ENCODE peak calls at places on chromosomes 4 and X, in six cellular contexts. A, P, F, H, E and T are unnamed samples.

GRCh38 chr4:125891597-125892258 is 577.0 kb downstream of the FAT4 start:
- DNase-seq in A (peak; percentile 74), P (peak; percentile 97), F (no peak), H (peak; percentile 71), E (peak; percentile 97), T (no peak)

GRCh38 chrX:53688300-53688699 is 1.8 kb upstream of the HUWE1 start:
- DNase-seq in A (no peak), P (no peak), F (no peak), H (no peak), E (no peak), T (no peak)

GRCh38 chr4:5018096-5018495 is 1.2 kb downstream of the CYTL1 start:
- DNase-seq in A (peak; percentile 48), P (no peak), F (no peak), H (peak; percentile 12), E (no peak), T (no peak)

GRCh38 chr4:74933562-74934015 is 673 bp downstream of the PARM1 start:
- DNase-seq in A (peak; percentile 2), P (no peak), F (peak; percentile 55), H (peak; percentile 21), E (no peak), T (peak; percentile 67)

GRCh38 chr4:182578402-182578801 is 335.2 kb downstream of the TENM3 start:
- DNase-seq in A (peak; percentile 83), P (peak; percentile 33), F (no peak), H (peak; percentile 57), E (peak; percentile 67), T (no peak)

GRCh38 chr4:106809083-106809482 is 227.0 kb downstream of the DKK2 start:
- DNase-seq in A (peak; percentile 84), P (no peak), F (no peak), H (peak; percentile 68), E (no peak), T (no peak)

GRCh38 chrX:68681443-68681941 is 34.0 kb downstream of the STARD8 start:
- DNase-seq in A (peak; percentile 76), P (no peak), F (no peak), H (no peak), E (peak; percentile 14), T (no peak)

GRCh38 chr4:69321153-69321729 is 41.0 kb downstream of the UGT2B28 start:
- DNase-seq in A (no peak), P (no peak), F (no peak), H (no peak), E (no peak), T (peak; percentile 52)

GRCh38 chrX:49991718-49992117 is 69.3 kb downstream of the CLCN5 start:
- DNase-seq in A (no peak), P (no peak), F (no peak), H (no peak), E (no peak), T (no peak)

GRCh38 chr4:163191999-163192398 is 25.3 kb upstream of the NAF1 start:
- DNase-seq in A (peak; percentile 30), P (no peak), F (no peak), H (no peak), E (no peak), T (no peak)

GRCh38 chr4:105644270-105644669 is 64.2 kb downstream of the INTS12 start:
- DNase-seq in A (no peak), P (no peak), F (no peak), H (no peak), E (no peak), T (no peak)

GRCh38 chr4:175280153-175280552 is 362.0 kb downstream of the ADAM29 start:
- DNase-seq in A (no peak), P (no peak), F (no peak), H (no peak), E (no peak), T (no peak)

GRCh38 chrX:97131886-97132285 is 248.2 kb downstream of the RPA4 start:
- DNase-seq in A (no peak), P (no peak), F (no peak), H (no peak), E (no peak), T (no peak)

GRCh38 chrX:39891781-39892180 is 206.0 kb downstream of the BCOR start:
- DNase-seq in A (no peak), P (no peak), F (no peak), H (no peak), E (no peak), T (no peak)

GRCh38 chr4:34720563-34720962 is 1523.8 kb downstream of the ARAP2 start:
- DNase-seq in A (peak; percentile 71), P (no peak), F (no peak), H (peak; percentile 76), E (no peak), T (no peak)

GRCh38 chr4:180314972-180315371 is 1928.2 kb upstream of the TENM3 start:
- DNase-seq in A (no peak), P (no peak), F (no peak), H (no peak), E (no peak), T (no peak)

GRCh38 chrX:134600714-134601113 is 57.6 kb downstream of the PLAC1 start:
- DNase-seq in A (peak; percentile 67), P (no peak), F (no peak), H (peak; percentile 82), E (no peak), T (no peak)

GRCh38 chrX:19563327-19563726 is 48.0 kb upstream of the MAP3K15 start:
- DNase-seq in A (no peak), P (no peak), F (no peak), H (no peak), E (no peak), T (no peak)

GRCh38 chrX:44305921-44306320 is 37.6 kb downstream of the EFHC2 start:
- DNase-seq in A (no peak), P (no peak), F (no peak), H (no peak), E (no peak), T (no peak)

GRCh38 chrX:128928636-128929035 is 594.7 kb downstream of the SMARCA1 start:
- DNase-seq in A (no peak), P (no peak), F (no peak), H (no peak), E (no peak), T (no peak)

GRCh38 chr4:1754336-1754735 is 33.0 kb downstream of the TACC3 start:
- DNase-seq in A (peak; percentile 20), P (no peak), F (no peak), H (no peak), E (no peak), T (no peak)

GRCh38 chr4:1809754-1810502 is 16.8 kb downstream of the FGFR3 start:
- DNase-seq in A (peak; percentile 63), P (no peak), F (peak; percentile 76), H (peak; percentile 83), E (no peak), T (peak; percentile 86)

GRCh38 chrX:96707829-96708228 is 23.2 kb downstream of the DIAPH2 start:
- DNase-seq in A (no peak), P (no peak), F (no peak), H (no peak), E (no peak), T (no peak)

GRCh38 chr4:185018834-185019450 is 652 bp downstream of the HELT start:
- DNase-seq in A (no peak), P (no peak), F (no peak), H (peak; percentile 21), E (no peak), T (peak; percentile 73)

GRCh38 chrX:30918480-30918879 is 29.4 kb upstream of the TAB3 start:
- DNase-seq in A (no peak), P (no peak), F (no peak), H (no peak), E (no peak), T (no peak)

GRCh38 chrX:25337841-25338240 is 322.1 kb upstream of the ARX start:
- DNase-seq in A (no peak), P (no peak), F (no peak), H (no peak), E (no peak), T (no peak)

GRCh38 chr4:2930821-2931764 is 32.1 kb downstream of the NOP14 start:
- DNase-seq in A (no peak), P (no peak), F (peak; percentile 75), H (no peak), E (no peak), T (peak; percentile 93)

GRCh38 chrX:119075271-119075670 is 2.5 kb downstream of the CT47C1 start:
- DNase-seq in A (no peak), P (no peak), F (no peak), H (no peak), E (no peak), T (no peak)

GRCh38 chr4:183618681-183619080 is 40.3 kb downstream of the RWDD4 start:
- DNase-seq in A (peak; percentile 41), P (no peak), F (no peak), H (peak; percentile 41), E (no peak), T (no peak)

GRCh38 chr4:48332661-48333060 is 8.7 kb upstream of the SLAIN2 start:
- DNase-seq in A (no peak), P (no peak), F (no peak), H (no peak), E (no peak), T (no peak)

GRCh38 chr4:48331577-48332340 is 9.6 kb upstream of the SLAIN2 start:
- DNase-seq in A (peak; percentile 84), P (peak; percentile 38), F (no peak), H (peak; percentile 91), E (no peak), T (no peak)

GRCh38 chr4:48329976-48330375 is 11.4 kb upstream of the SLAIN2 start:
- DNase-seq in A (peak; percentile 91), P (peak; percentile 76), F (no peak), H (peak; percentile 78), E (peak; percentile 73), T (no peak)

GRCh38 chr4:48333587-48333986 is 7.7 kb upstream of the SLAIN2 start:
- DNase-seq in A (no peak), P (no peak), F (no peak), H (peak; percentile 67), E (no peak), T (no peak)

GRCh38 chr4:48329193-48329592 is 12.1 kb upstream of the SLAIN2 start:
- DNase-seq in A (no peak), P (no peak), F (no peak), H (no peak), E (no peak), T (no peak)
- H3K4me3 ChIP-seq in A (no peak overlapping the region), P (no peak overlapping the region), F (no peak overlapping the region), H (no peak overlapping the region), E (no peak overlapping the region), T (no peak overlapping the region)

GRCh38 chr4:91958651-91959050 is 345.1 kb upstream of the GRID2 start:
- DNase-seq in A (peak; percentile 8), P (no peak), F (no peak), H (peak; percentile 25), E (no peak), T (no peak)
- H3K4me3 ChIP-seq in A (no peak overlapping the region), P (no peak overlapping the region), F (no peak overlapping the region), H (no peak overlapping the region), E (no peak overlapping the region), T (no peak overlapping the region)

GRCh38 chrX:16469870-16470269 is 180.1 kb upstream of the S100G start:
- DNase-seq in A (no peak), P (no peak), F (no peak), H (no peak), E (no peak), T (no peak)
- H3K4me3 ChIP-seq in A (no peak overlapping the region), P (no peak overlapping the region), F (no peak overlapping the region), H (no peak overlapping the region), E (no peak overlapping the region), T (no peak overlapping the region)

DNA sequence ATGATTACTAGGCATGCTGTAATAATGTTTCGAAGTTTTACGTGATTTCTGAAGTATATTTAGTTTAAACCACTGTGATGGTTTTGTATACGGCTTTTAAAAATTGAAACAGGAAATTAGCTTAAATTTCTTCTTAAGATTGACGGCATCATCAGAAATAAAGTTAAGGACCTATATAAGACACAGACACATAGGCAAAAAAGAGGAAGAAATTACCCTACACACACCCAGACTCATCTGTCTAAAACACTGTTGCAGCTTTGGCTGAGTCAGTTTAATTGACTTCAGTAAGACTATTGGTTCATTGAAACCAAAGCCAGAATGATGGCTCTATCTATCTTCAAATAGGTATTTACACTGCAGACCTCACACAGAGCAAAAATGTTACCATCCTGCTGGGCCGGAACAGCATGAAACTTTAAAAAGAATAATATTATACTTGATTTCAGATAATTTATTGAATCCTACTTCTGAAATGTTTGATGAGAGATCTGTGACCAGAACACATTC is 4.4 kb downstream of the HHIP start:
- DNase-seq in A (peak; percentile 60), P (no peak), F (no peak), H (peak; percentile 39), E (no peak), T (no peak)
- H3K4me3 ChIP-seq in A (no peak overlapping the region), P (no peak overlapping the region), F (no peak overlapping the region), H (no peak overlapping the region), E (no peak overlapping the region), T (peak overlapping the region; percentile 50)